ENCODE peak calls at places on chromosomes 7 and 10, in six cellular contexts. One of them, this sample, is unnamed.

GRCh38 chr10:68333058-68333395 is 299 bp upstream of the PBLD start:
- DNase-seq in GM06990: no peak
- DNase-seq in WTC11: no peak
- DNase-seq in H7: no peak
- DNase-seq in GM19239: no peak
- DNase-seq in T-helper 9 cell: no peak
- DNase-seq in this sample: no peak

GRCh38 chr10:97031459-97031858 is 154.3 kb downstream of the SLIT1 start:
- DNase-seq in H7: no peak
- DNase-seq in WTC11: no peak
- DNase-seq in GM19239: no peak
- DNase-seq in GM06990: no peak
- DNase-seq in T-helper 9 cell: no peak
- DNase-seq in this sample: no peak

GRCh38 chr10:3261921-3262320 is 89.3 kb upstream of the PITRM1 start:
- DNase-seq in GM19239: no peak
- DNase-seq in WTC11: no peak
- DNase-seq in T-helper 9 cell: no peak
- DNase-seq in GM06990: no peak
- DNase-seq in H7: no peak
- DNase-seq in this sample: no peak

GRCh38 chr10:73843254-73843653 is 31.1 kb downstream of the CAMK2G start:
- DNase-seq in GM19239: no peak
- DNase-seq in GM06990: no peak
- DNase-seq in H7: no peak
- DNase-seq in WTC11: no peak
- DNase-seq in T-helper 9 cell: no peak
- DNase-seq in this sample: no peak

GRCh38 chr10:45471531-45472310 is 97.7 kb downstream of the ALOX5 start:
- DNase-seq in WTC11: peak; percentile 51
- DNase-seq in T-helper 9 cell: no peak
- DNase-seq in H7: peak; percentile 75
- DNase-seq in GM06990: no peak
- DNase-seq in GM19239: no peak
- DNase-seq in this sample: no peak

GRCh38 chr7:5495581-5496375 is 72.1 kb upstream of the TNRC18 start:
- DNase-seq in T-helper 9 cell: no peak
- DNase-seq in GM19239: no peak
- DNase-seq in WTC11: no peak
- DNase-seq in H7: no peak
- DNase-seq in GM06990: no peak
- DNase-seq in this sample: no peak

GRCh38 chr10:26931223-26931622 is 70.5 kb upstream of the ABI1 start:
- DNase-seq in GM06990: peak; percentile 18
- DNase-seq in H7: peak; percentile 90
- DNase-seq in WTC11: peak; percentile 80
- DNase-seq in GM19239: peak; percentile 36
- DNase-seq in T-helper 9 cell: no peak
- DNase-seq in this sample: no peak

GRCh38 chr10:30371954-30372353 is 22.9 kb upstream of the MTPAP start:
- DNase-seq in GM19239: no peak
- DNase-seq in H7: no peak
- DNase-seq in T-helper 9 cell: no peak
- DNase-seq in GM06990: no peak
- DNase-seq in WTC11: no peak
- DNase-seq in this sample: no peak

GRCh38 chr7:82742163-82742562 is 298.6 kb upstream of the CACNA2D1 start:
- DNase-seq in T-helper 9 cell: no peak
- DNase-seq in WTC11: no peak
- DNase-seq in GM19239: no peak
- DNase-seq in H7: no peak
- DNase-seq in GM06990: no peak
- DNase-seq in this sample: no peak

GRCh38 chr10:121818599-121818998 is 109.2 kb downstream of the ATE1 start:
- DNase-seq in GM06990: no peak
- DNase-seq in T-helper 9 cell: no peak
- DNase-seq in H7: no peak
- DNase-seq in WTC11: no peak
- DNase-seq in GM19239: no peak
- DNase-seq in this sample: no peak

GRCh38 chr10:128540806-128541739 is 414.9 kb upstream of the MKI67 start:
- DNase-seq in GM06990: no peak
- DNase-seq in T-helper 9 cell: no peak
- DNase-seq in H7: peak; percentile 80
- DNase-seq in GM19239: no peak
- DNase-seq in WTC11: peak; percentile 82
- DNase-seq in this sample: no peak

GRCh38 chr7:16204953-16205352 is 216.4 kb downstream of the CRPPA start:
- DNase-seq in T-helper 9 cell: no peak
- DNase-seq in GM06990: no peak
- DNase-seq in WTC11: no peak
- DNase-seq in GM19239: no peak
- DNase-seq in H7: peak; percentile 1
- DNase-seq in this sample: no peak

GRCh38 chr7:3430588-3430987 is 129.5 kb downstream of the SDK1 start:
- DNase-seq in WTC11: peak; percentile 65
- DNase-seq in H7: peak; percentile 5
- DNase-seq in GM06990: no peak
- DNase-seq in GM19239: no peak
- DNase-seq in T-helper 9 cell: no peak
- DNase-seq in this sample: no peak

GRCh38 chr7:114976666-114977065 is 54.8 kb downstream of the MDFIC start:
- DNase-seq in GM06990: no peak
- DNase-seq in T-helper 9 cell: no peak
- DNase-seq in H7: no peak
- DNase-seq in WTC11: no peak
- DNase-seq in GM19239: no peak
- DNase-seq in this sample: no peak

GRCh38 chr10:119871881-119872609 is 598 bp downstream of the MCMBP start:
- DNase-seq in GM06990: peak; percentile 75
- DNase-seq in H7: peak; percentile 85
- DNase-seq in WTC11: peak; percentile 71
- DNase-seq in GM19239: peak; percentile 33
- DNase-seq in T-helper 9 cell: peak; percentile 49
- DNase-seq in this sample: peak; percentile 88

GRCh38 chr7:134618756-134619530 is 27.7 kb upstream of the BPGM start:
- DNase-seq in T-helper 9 cell: no peak
- DNase-seq in H7: no peak
- DNase-seq in GM19239: no peak
- DNase-seq in GM06990: no peak
- DNase-seq in WTC11: no peak
- DNase-seq in this sample: no peak

GRCh38 chr10:91420868-91421267 is 10.7 kb downstream of the HECTD2 start:
- DNase-seq in GM06990: no peak
- DNase-seq in T-helper 9 cell: no peak
- DNase-seq in GM19239: no peak
- DNase-seq in H7: no peak
- DNase-seq in WTC11: no peak
- DNase-seq in this sample: no peak

GRCh38 chr7:95526128-95526738 is 40.5 kb downstream of the ASB4 start:
- DNase-seq in H7: no peak
- DNase-seq in GM06990: no peak
- DNase-seq in WTC11: no peak
- DNase-seq in T-helper 9 cell: no peak
- DNase-seq in GM19239: no peak
- DNase-seq in this sample: no peak

GRCh38 chr7:69880848-69881247 is 282.6 kb downstream of the AUTS2 start:
- DNase-seq in GM19239: no peak
- DNase-seq in H7: no peak
- DNase-seq in GM06990: no peak
- DNase-seq in T-helper 9 cell: no peak
- DNase-seq in WTC11: no peak
- DNase-seq in this sample: no peak

GRCh38 chr10:34766811-34767516 is 48.1 kb downstream of the PARD3 start:
- DNase-seq in GM06990: no peak
- DNase-seq in WTC11: no peak
- DNase-seq in GM19239: no peak
- DNase-seq in H7: no peak
- DNase-seq in T-helper 9 cell: no peak
- DNase-seq in this sample: no peak

GRCh38 chr10:119483839-119484238 is 58.7 kb downstream of the RGS10 start:
- DNase-seq in GM19239: no peak
- DNase-seq in T-helper 9 cell: no peak
- DNase-seq in H7: no peak
- DNase-seq in GM06990: no peak
- DNase-seq in WTC11: no peak
- DNase-seq in this sample: no peak

GRCh38 chr10:103454026-103454425 is 1.9 kb upstream of the CALHM2 start:
- DNase-seq in H7: peak; percentile 31
- DNase-seq in T-helper 9 cell: no peak
- DNase-seq in WTC11: no peak
- DNase-seq in GM19239: no peak
- DNase-seq in GM06990: no peak
- DNase-seq in this sample: no peak

GRCh38 chr7:135129579-135129978 is 18.3 kb upstream of the TMEM140 start:
- DNase-seq in GM19239: no peak
- DNase-seq in T-helper 9 cell: no peak
- DNase-seq in H7: no peak
- DNase-seq in GM06990: no peak
- DNase-seq in WTC11: no peak
- DNase-seq in this sample: no peak

GRCh38 chr10:58264780-58265179 is 2.9 kb downstream of the IPMK start:
- DNase-seq in T-helper 9 cell: no peak
- DNase-seq in H7: no peak
- DNase-seq in WTC11: no peak
- DNase-seq in GM06990: no peak
- DNase-seq in GM19239: no peak
- DNase-seq in this sample: no peak

GRCh38 chr7:93890041-93890463 is 501 bp downstream of the TFPI2 start:
- DNase-seq in H7: peak; percentile 60
- DNase-seq in GM19239: no peak
- DNase-seq in T-helper 9 cell: no peak
- DNase-seq in GM06990: peak; percentile 19
- DNase-seq in WTC11: peak; percentile 68
- DNase-seq in this sample: peak; percentile 64

GRCh38 chr10:113169853-113170455 is 219.9 kb downstream of the TCF7L2 start:
- DNase-seq in WTC11: no peak
- DNase-seq in H7: no peak
- DNase-seq in GM19239: peak; percentile 17
- DNase-seq in GM06990: peak; percentile 32
- DNase-seq in T-helper 9 cell: no peak
- DNase-seq in this sample: no peak

GRCh38 chr10:124917168-124917938 is 24.6 kb upstream of the ZRANB1 start:
- DNase-seq in WTC11: peak; percentile 31
- DNase-seq in GM19239: peak; percentile 29
- DNase-seq in GM06990: peak; percentile 57
- DNase-seq in H7: peak; percentile 87
- DNase-seq in T-helper 9 cell: peak; percentile 9
- DNase-seq in this sample: peak; percentile 76

GRCh38 chr10:75428434-75429158 is 2.8 kb upstream of the LRMDA start:
- DNase-seq in WTC11: no peak
- DNase-seq in GM19239: no peak
- DNase-seq in H7: no peak
- DNase-seq in T-helper 9 cell: no peak
- DNase-seq in GM06990: no peak
- DNase-seq in this sample: no peak

GRCh38 chr7:40541336-40541735 is 406.5 kb downstream of the SUGCT start:
- DNase-seq in H7: no peak
- DNase-seq in T-helper 9 cell: no peak
- DNase-seq in GM06990: no peak
- DNase-seq in GM19239: no peak
- DNase-seq in WTC11: no peak
- DNase-seq in this sample: no peak

GRCh38 chr7:54944179-54944578 is 74.6 kb upstream of the EGFR start:
- DNase-seq in GM06990: no peak
- DNase-seq in H7: no peak
- DNase-seq in GM19239: no peak
- DNase-seq in WTC11: no peak
- DNase-seq in T-helper 9 cell: no peak
- DNase-seq in this sample: no peak

GRCh38 chr7:116328161-116328560 is 117.8 kb downstream of the TES start:
- DNase-seq in GM19239: no peak
- DNase-seq in GM06990: no peak
- DNase-seq in WTC11: no peak
- DNase-seq in T-helper 9 cell: no peak
- DNase-seq in H7: no peak
- DNase-seq in this sample: no peak

GRCh38 chr10:109894516-109894915 is 28.8 kb downstream of the XPNPEP1 start:
- DNase-seq in GM06990: no peak
- DNase-seq in H7: no peak
- DNase-seq in T-helper 9 cell: no peak
- DNase-seq in WTC11: no peak
- DNase-seq in GM19239: no peak
- DNase-seq in this sample: no peak